ENCODE peak calls at places on chromosomes 11 and 22, in five cellular contexts. P, T, Y, G and A are unnamed samples.

GRCh38 chr11:119590651-119591308 is 138.2 kb downstream of the NECTIN1 start:
- DNase-seq in P (no peak), Y (peak; percentile 21), T (no peak), G (peak; percentile 24), A (no peak)

GRCh38 chr11:22343411-22344032 is 5.3 kb downstream of the SLC17A6 start:
- DNase-seq in Y (no peak), T (no peak), P (no peak), G (no peak), A (no peak)

GRCh38 chr11:88555018-88555828 is 217.7 kb upstream of the CTSC start:
- DNase-seq in T (no peak), P (peak; percentile 16), G (peak; percentile 17), Y (peak; percentile 76), A (no peak)

GRCh38 chr22:23608583-23608982 is 23.5 kb downstream of the DRICH1 start:
- DNase-seq in T (no peak), P (no peak), G (no peak), Y (no peak), A (no peak)

GRCh38 chr22:23675502-23676415 is 15.1 kb upstream of the RGL4 start:
- DNase-seq in P (peak; percentile 75), Y (no peak), T (no peak), G (no peak), A (peak; percentile 61)

GRCh38 chr22:46588279-46589140 is 31.7 kb upstream of the GRAMD4 start:
- DNase-seq in P (peak; percentile 54), Y (no peak), G (no peak), T (no peak), A (no peak)

GRCh38 chr11:43947815-43948214 is 5.4 kb downstream of the C11orf96 start:
- DNase-seq in Y (no peak), G (no peak), T (no peak), P (peak; percentile 61), A (no peak)

GRCh38 chr11:107275632-107276031 is 182.0 kb downstream of the CWF19L2 start:
- DNase-seq in G (no peak), Y (peak; percentile 6), P (no peak), T (no peak), A (no peak)

GRCh38 chr11:78070606-78071005 is 6.9 kb downstream of the THRSP start:
- DNase-seq in Y (no peak), P (no peak), G (no peak), T (no peak), A (no peak)

GRCh38 chr11:121350314-121351046 is 57.9 kb downstream of the SC5D start:
- DNase-seq in G (no peak), Y (no peak), P (no peak), T (no peak), A (no peak)

GRCh38 chr11:64606796-64607380 is 15.9 kb downstream of the SLC22A12 start:
- DNase-seq in T (no peak), Y (no peak), P (no peak), G (no peak), A (no peak)

GRCh38 chr22:22745225-22746060 is 101.0 kb downstream of the GGTLC2 start:
- DNase-seq in T (no peak), Y (peak; percentile 26), G (no peak), P (peak; percentile 45), A (no peak)

GRCh38 chr11:130055637-130056036 is 14.1 kb upstream of the APLP2 start:
- DNase-seq in T (no peak), Y (no peak), P (peak; percentile 39), G (no peak), A (no peak)

GRCh38 chr22:20606041-20606783 is 98.8 kb downstream of the MED15 start:
- DNase-seq in Y (peak; percentile 75), G (peak; percentile 89), P (peak; percentile 59), T (no peak), A (peak; percentile 90)

GRCh38 chr22:42630211-42630610 is 10.2 kb downstream of the ATP5MGL start:
- DNase-seq in T (no peak), Y (no peak), P (no peak), G (no peak), A (no peak)

GRCh38 chr11:115784796-115785521 is 280.7 kb upstream of the CADM1 start:
- DNase-seq in G (peak; percentile 29), T (no peak), P (peak; percentile 37), Y (no peak), A (no peak)

GRCh38 chr22:37639070-37639760 is at the start of gene SH3BP1:
- DNase-seq in G (no peak), P (no peak), T (peak; percentile 62), Y (no peak), A (no peak)

GRCh38 chr11:95704865-95705264 is 84.7 kb downstream of the FAM76B start:
- DNase-seq in P (no peak), G (no peak), Y (no peak), T (no peak), A (no peak)

GRCh38 chr11:94702481-94702880 is 65.7 kb upstream of the AMOTL1 start:
- DNase-seq in Y (no peak), T (no peak), G (no peak), P (no peak), A (no peak)

GRCh38 chr11:119029340-119030028 is 1.2 kb downstream of the SLC37A4 start:
- DNase-seq in Y (no peak), P (no peak), G (no peak), T (no peak), A (no peak)

GRCh38 chr22:21028277-21029251 is 3.8 kb downstream of the SLC7A4 start:
- DNase-seq in T (no peak), Y (no peak), P (no peak), G (no peak), A (peak; percentile 66)

GRCh38 chr11:61542024-61542461 is 33.5 kb downstream of the LRRC10B start:
- DNase-seq in G (no peak), T (no peak), Y (no peak), P (no peak), A (peak; percentile 69)

GRCh38 chr11:11701070-11701469 is 79.3 kb upstream of the GALNT18 start:
- DNase-seq in Y (peak; percentile 13), P (no peak), G (no peak), T (no peak), A (no peak)
- TF ChIP-seq CTCF in Y (no peak), P (no peak), G (no peak), T (peak; percentile 17), A (no peak)

DNA sequence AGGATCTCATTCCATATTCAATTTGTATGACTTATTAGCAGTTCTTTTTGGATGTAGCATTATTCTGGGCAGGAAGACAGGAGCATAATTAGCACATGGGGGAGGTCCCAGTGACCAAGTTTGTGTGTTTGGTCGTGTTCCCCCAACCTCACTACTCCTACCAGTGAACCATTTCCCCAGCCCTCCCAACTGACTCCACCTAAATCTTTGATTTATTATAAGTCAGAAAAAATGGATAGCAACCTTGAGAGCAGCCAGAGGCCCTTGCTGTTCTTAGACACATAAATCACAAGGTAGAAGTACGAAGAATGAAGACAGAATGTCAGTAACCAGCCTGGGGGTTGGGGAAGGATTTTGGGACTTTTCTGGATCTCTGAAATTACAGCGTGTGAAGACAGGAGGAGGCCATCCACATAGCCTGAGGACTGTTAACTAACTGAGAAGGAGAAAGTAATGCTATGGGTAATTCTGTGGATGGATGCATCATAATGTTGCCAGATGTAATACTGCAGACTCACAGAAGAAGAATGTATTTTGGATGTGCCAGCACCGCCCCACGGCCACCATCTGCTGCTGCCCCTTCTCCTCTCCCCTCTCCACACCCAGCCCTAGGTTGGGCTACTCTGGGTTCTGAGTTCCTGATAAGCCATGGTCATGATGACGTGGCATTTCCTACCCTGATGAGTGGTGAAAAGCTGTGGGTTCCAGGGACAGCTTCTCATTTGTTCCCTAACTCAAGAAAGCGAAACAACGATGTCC is 124.3 kb upstream of the TTC12 start:
- DNase-seq in Y (peak; percentile 53), P (peak; percentile 62), G (no peak), T (peak; percentile 56), A (no peak)
- H3K27ac ChIP-seq in Y (no peak overlapping the region), P (peak overlapping the region; percentile 50), G (no peak overlapping the region), T (peak overlapping the region; percentile 5), A (no peak overlapping the region)

GRCh38 chr11:35661539-35661938 is 1.0 kb upstream of the TRIM44 start:
- DNase-seq in P (no peak), G (no peak), T (no peak), Y (no peak), A (no peak)
- H3K4me3 ChIP-seq in P (no peak overlapping the region), G (peak overlapping the region; percentile 99), T (peak overlapping the region; percentile 82), Y (peak overlapping the region; percentile 70), A (peak overlapping the region; percentile 58)

GRCh38 chr11:8681837-8682218 is 637 bp downstream of the TRIM66 start:
- DNase-seq in T (no peak), Y (no peak), G (no peak), P (no peak), A (no peak)
- TF ChIP-seq CTCF in T (no peak), Y (no peak), G (no peak), P (no peak), A (no peak)